ENCODE peak calls at places on chromosomes 16 and 17, in five cellular contexts. J is cardiac muscle cell, Y is right cardiac atrium, V is DMS 273 treated with DMSO at 0.1 percent for 48 hours, U is lower leg skin. B is an unnamed sample.
A peak's percentile ranks its signal among the peaks of the same experiment; 100 is the strongest.

GRCh38 chr17:56737741-56738161 is 96.0 kb downstream of the C17orf67 start:
- DNase-seq in U (no peak), Y (no peak), J (peak; percentile 45), V (no peak), B (no peak)

GRCh38 chr17:64259922-64260321 is 3.1 kb downstream of the TEX2 start:
- DNase-seq in U (no peak), V (no peak), J (no peak), Y (no peak), B (no peak)

GRCh38 chr17:17884281-17885028 is 47.7 kb upstream of the SREBF1 start:
- DNase-seq in J (no peak), U (no peak), V (no peak), Y (no peak), B (no peak)

GRCh38 chr16:85614338-85615013 is 1.4 kb downstream of the GSE1 start:
- DNase-seq in J (peak; percentile 26), V (no peak), U (peak; percentile 24), Y (no peak), B (no peak)

GRCh38 chr16:76963614-76964315 is 227.2 kb upstream of the MON1B start:
- DNase-seq in Y (no peak), V (no peak), U (no peak), J (no peak), B (no peak)

GRCh38 chr16:30088237-30088831 is 3.4 kb downstream of the TBX6 start:
- DNase-seq in V (no peak), J (no peak), Y (no peak), U (no peak), B (no peak)

GRCh38 chr17:27946521-27946920 is 53.4 kb upstream of the LYRM9 start:
- DNase-seq in U (no peak), V (no peak), J (no peak), Y (no peak), B (no peak)

GRCh38 chr17:8503368-8503767 is 67.7 kb downstream of the NDEL1 start:
- DNase-seq in J (no peak), Y (peak; percentile 66), U (peak; percentile 41), V (no peak), B (no peak)

GRCh38 chr16:2082171-2082982 is 34.6 kb downstream of the TSC2 start:
- DNase-seq in U (no peak), Y (peak; percentile 56), V (no peak), J (no peak), B (no peak)

GRCh38 chr17:67107811-67108210 is 63.5 kb downstream of the CACNG1 start:
- DNase-seq in Y (no peak), V (no peak), U (no peak), J (no peak), B (no peak)

GRCh38 chr17:1484586-1485310 is 7.7 kb downstream of the MYO1C start:
- DNase-seq in J (peak; percentile 62), U (no peak), V (no peak), Y (peak; percentile 65), B (peak; percentile 46)

GRCh38 chr16:86398622-86399021 is 111.7 kb upstream of the FOXF1 start:
- DNase-seq in V (no peak), U (no peak), Y (no peak), J (no peak), B (no peak)

GRCh38 chr16:56013962-56014552 is 138.9 kb upstream of the CES5A start:
- DNase-seq in Y (peak; percentile 57), V (no peak), J (peak; percentile 90), U (no peak), B (no peak)

GRCh38 chr17:7855643-7856080 is 796 bp downstream of the TMEM88 start:
- DNase-seq in V (no peak), J (no peak), Y (peak; percentile 52), U (no peak), B (no peak)

GRCh38 chr17:30334421-30334820 is 564 bp upstream of the TMIGD1 start:
- DNase-seq in V (no peak), J (no peak), Y (no peak), U (no peak), B (no peak)

GRCh38 chr17:80951121-80952090 is 40.2 kb upstream of the CHMP6 start:
- DNase-seq in U (no peak), V (no peak), J (no peak), Y (no peak), B (no peak)

GRCh38 chr17:59859444-59860025 is 33.2 kb downstream of the TUBD1 start:
- DNase-seq in U (no peak), V (no peak), Y (no peak), J (no peak), B (no peak)

GRCh38 chr16:28826141-28826540 is 3.3 kb downstream of the ATXN2L start:
- DNase-seq in V (no peak), Y (no peak), J (no peak), U (no peak), B (no peak)

GRCh38 chr16:79328327-79329162 is 272.0 kb downstream of the MAF start:
- DNase-seq in J (no peak), U (no peak), Y (no peak), V (no peak), B (no peak)

GRCh38 chr17:62163847-62164246 is 98.8 kb upstream of the MED13 start:
- DNase-seq in V (no peak), Y (no peak), U (no peak), J (no peak), B (no peak)

GRCh38 chr17:44906010-44906646 is 6.9 kb upstream of the EFTUD2 start:
- DNase-seq in U (no peak), V (no peak), Y (no peak), J (no peak), B (no peak)

GRCh38 chr17:18318771-18319450 is 3.8 kb downstream of the SMCR8 start:
- DNase-seq in V (no peak), J (no peak), Y (no peak), U (no peak), B (no peak)

GRCh38 chr16:4142268-4142667 is 26.0 kb upstream of the ADCY9 start:
- DNase-seq in Y (no peak), J (no peak), V (no peak), U (peak; percentile 29), B (no peak)

GRCh38 chr17:35432176-35433074 is at the start of gene SLFN12:
- DNase-seq in Y (peak; percentile 65), V (no peak), U (peak; percentile 65), J (peak; percentile 45), B (peak; percentile 41)

GRCh38 chr16:9151597-9151996 is 60.2 kb downstream of the HAPSTR1 start:
- DNase-seq in Y (no peak), J (no peak), V (no peak), U (no peak), B (no peak)

GRCh38 chr16:31050280-31051030 is 17.1 kb downstream of the STX4 start:
- DNase-seq in U (no peak), Y (no peak), J (no peak), V (no peak), B (no peak)

GRCh38 chr16:680967-681745 is 946 bp downstream of the STUB1 start:
- DNase-seq in U (no peak), V (no peak), J (peak; percentile 40), Y (peak; percentile 67), B (no peak)

B was measured in effector CD8-positive, alpha-beta T cell.